ENCODE peak calls at places on chromosomes 7 and 10, in four cellular contexts. W is activated naive CD4-positive, alpha-beta T cell treated with anti-CD3 and anti-CD28 coated beads for 36 hours; T is SK-N-SH; U is NCI-H524 treated with DMSO at 0.1 percent for 48 hours. Y is an unnamed sample.

GRCh38 chr7:22025075-22025474 is 79.4 kb upstream of the CDCA7L start:
- DNase-seq in W (no peak), T (no peak), U (no peak), Y (no peak)

GRCh38 chr10:100729877-100730738 is 15.3 kb upstream of the PAX2 start:
- DNase-seq in W (no peak), T (peak), U (no peak), Y (no peak)

GRCh38 chr10:73094986-73095478 is 1.6 kb downstream of the P4HA1 start:
- DNase-seq in W (no peak), T (no peak), U (no peak), Y (no peak)

GRCh38 chr10:6086375-6087233 is 2.2 kb upstream of the RBM17 start:
- DNase-seq in W (peak), T (peak), U (peak), Y (peak)

GRCh38 chr10:30968711-30969110 is 63.0 kb downstream of the ZNF438 start:
- DNase-seq in W (no peak), T (no peak), U (no peak), Y (no peak)

GRCh38 chr10:103044942-103045489 is 126.9 kb downstream of the CNNM2 start:
- DNase-seq in W (no peak), T (no peak), U (no peak), Y (peak)

GRCh38 chr7:48295572-48295971 is 124.3 kb downstream of the ABCA13 start:
- DNase-seq in W (no peak), T (no peak), U (no peak), Y (no peak)

GRCh38 chr7:39042706-39043105 is 65.0 kb downstream of the POU6F2 start:
- DNase-seq in W (no peak), T (no peak), U (no peak), Y (peak)

GRCh38 chr7:142496545-142496991 is 238.7 kb upstream of the PRSS58 start:
- DNase-seq in W (peak), T (peak), U (no peak), Y (peak)